ENCODE peak calls at places on chromosomes 3 and 15, in seven cellular contexts. T is fibroblast of villous mesenchyme, Z is AG04450, B is fibroblast of mammary gland, R is Calu3, J is GM12864, C is nephron progenitor cell. K is an unnamed sample.

GRCh38 chr15:52261498-52262242 is 33.9 kb downstream of the MYO5C start:
- DNase-seq in T (peak; percentile 60), Z (peak; percentile 46), B (peak; percentile 67), R (peak; percentile 87), J (peak; percentile 90), C (peak; percentile 49), K (peak; percentile 80)

GRCh38 chr3:28867836-28868235 is 413.0 kb upstream of the RBMS3 start:
- DNase-seq in T (no peak), Z (no peak), B (no peak), R (no peak), J (no peak), C (no peak), K (no peak)

GRCh38 chr3:73069187-73069586 is 7.7 kb downstream of the EBLN2 start:
- DNase-seq in T (no peak), Z (no peak), B (no peak), R (no peak), J (no peak), C (no peak), K (no peak)

GRCh38 chr15:35559683-35560082 is 13.7 kb upstream of the DPH6 start:
- DNase-seq in T (no peak), Z (no peak), B (no peak), R (no peak), J (no peak), C (no peak), K (no peak)

GRCh38 chr15:39172380-39173281 is 408.2 kb upstream of the THBS1 start:
- DNase-seq in T (peak; percentile 75), Z (no peak), B (peak; percentile 24), R (peak; percentile 57), J (no peak), C (no peak), K (peak; percentile 12)

GRCh38 chr15:40092416-40093223 is 16.1 kb downstream of the BMF start:
- DNase-seq in T (peak; percentile 98), Z (peak; percentile 76), B (peak; percentile 92), R (no peak), J (no peak), C (peak; percentile 67), K (no peak)

GRCh38 chr3:157160652-157161480 is 919 bp upstream of the CCNL1 start:
- DNase-seq in T (peak; percentile 97), Z (peak; percentile 85), B (peak; percentile 94), R (peak; percentile 88), J (peak; percentile 49), C (no peak), K (peak; percentile 49)

GRCh38 chr15:51341366-51342248 is at the start of gene GLDN:
- DNase-seq in T (peak; percentile 28), Z (no peak), B (peak; percentile 34), R (peak; percentile 20), J (no peak), C (peak; percentile 68), K (no peak)

GRCh38 chr15:61654918-61655317 is 405.3 kb downstream of the VPS13C start:
- DNase-seq in T (peak; percentile 1), Z (no peak), B (peak; percentile 55), R (no peak), J (no peak), C (no peak), K (no peak)

GRCh38 chr3:23183731-23184130 is 19.4 kb upstream of the UBE2E2 start:
- DNase-seq in T (peak; percentile 59), Z (no peak), B (peak; percentile 56), R (peak; percentile 58), J (no peak), C (peak; percentile 27), K (peak; percentile 18)

GRCh38 chr3:105526349-105527111 is 159.8 kb downstream of the ALCAM start:
- DNase-seq in T (no peak), Z (no peak), B (peak; percentile 49), R (no peak), J (no peak), C (no peak), K (no peak)

GRCh38 chr3:71681224-71681668 is 44.0 kb downstream of the EIF4E3 start:
- DNase-seq in T (peak; percentile 85), Z (peak; percentile 47), B (peak; percentile 86), R (no peak), J (no peak), C (peak; percentile 67), K (peak; percentile 49)

GRCh38 chr3:139466369-139466768 is 9.9 kb downstream of the RBP2 start:
- DNase-seq in T (no peak), Z (no peak), B (no peak), R (no peak), J (no peak), C (no peak), K (no peak)

GRCh38 chr3:161413127-161413854 is 42.0 kb upstream of the SPTSSB start:
- DNase-seq in T (no peak), Z (no peak), B (peak; percentile 57), R (no peak), J (no peak), C (no peak), K (no peak)
- TF ChIP-seq CTCF in T (no peak), Z (no peak), B (no peak), R (no peak), J (no peak), C (no peak), K (peak; percentile 2)

DNA sequence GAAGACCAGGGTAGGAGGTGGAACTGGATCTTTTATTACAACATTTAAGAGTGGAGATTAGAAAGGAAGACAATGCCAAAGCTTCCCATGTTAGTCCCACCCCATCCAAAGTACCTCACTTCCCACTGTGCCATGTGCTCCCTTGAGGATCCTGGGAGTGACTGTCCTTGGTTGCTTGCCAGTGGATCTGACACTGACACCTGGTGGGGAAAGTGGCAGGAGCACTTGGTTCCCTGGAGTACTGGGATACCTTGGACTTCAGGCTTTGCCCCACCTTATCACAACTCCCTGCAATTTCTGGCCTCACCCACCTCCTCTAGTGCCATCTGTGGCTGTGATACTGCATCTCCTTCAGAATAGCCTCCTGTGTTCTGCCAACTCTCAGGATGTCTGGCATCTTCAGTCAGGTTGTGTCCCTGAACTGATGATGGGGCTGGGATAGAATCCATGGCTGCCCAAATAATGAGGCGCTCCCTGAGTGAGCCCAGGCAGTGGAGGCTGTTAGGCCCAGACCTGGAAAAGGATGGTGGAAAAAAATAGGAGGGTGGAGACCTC is 1.3 kb downstream of the ELL3 start:
- DNase-seq in T (peak; percentile 33), Z (no peak), B (peak; percentile 59), R (peak; percentile 49), J (no peak), C (no peak), K (no peak)
- TF ChIP-seq CTCF in T (peak; percentile 34), Z (peak; percentile 34), B (peak; percentile 26), R (no peak), J (no peak), C (peak; percentile 18), K (no peak)

GRCh38 chr3:193774916-193775285 is 181.9 kb downstream of the OPA1 start:
- DNase-seq in T (no peak), Z (no peak), B (no peak), R (no peak), J (no peak), C (no peak), K (no peak)

GRCh38 chr3:193772389-193772788 is 179.4 kb downstream of the OPA1 start:
- DNase-seq in T (no peak), Z (no peak), B (no peak), R (no peak), J (no peak), C (no peak), K (no peak)

GRCh38 chr3:193774272-193774915 is 181.4 kb downstream of the OPA1 start:
- DNase-seq in T (no peak), Z (no peak), B (no peak), R (no peak), J (no peak), C (no peak), K (no peak)

GRCh38 chr3:193771736-193772135 is 178.7 kb downstream of the OPA1 start:
- DNase-seq in T (no peak), Z (no peak), B (no peak), R (no peak), J (no peak), C (peak; percentile 26), K (no peak)

DNA sequence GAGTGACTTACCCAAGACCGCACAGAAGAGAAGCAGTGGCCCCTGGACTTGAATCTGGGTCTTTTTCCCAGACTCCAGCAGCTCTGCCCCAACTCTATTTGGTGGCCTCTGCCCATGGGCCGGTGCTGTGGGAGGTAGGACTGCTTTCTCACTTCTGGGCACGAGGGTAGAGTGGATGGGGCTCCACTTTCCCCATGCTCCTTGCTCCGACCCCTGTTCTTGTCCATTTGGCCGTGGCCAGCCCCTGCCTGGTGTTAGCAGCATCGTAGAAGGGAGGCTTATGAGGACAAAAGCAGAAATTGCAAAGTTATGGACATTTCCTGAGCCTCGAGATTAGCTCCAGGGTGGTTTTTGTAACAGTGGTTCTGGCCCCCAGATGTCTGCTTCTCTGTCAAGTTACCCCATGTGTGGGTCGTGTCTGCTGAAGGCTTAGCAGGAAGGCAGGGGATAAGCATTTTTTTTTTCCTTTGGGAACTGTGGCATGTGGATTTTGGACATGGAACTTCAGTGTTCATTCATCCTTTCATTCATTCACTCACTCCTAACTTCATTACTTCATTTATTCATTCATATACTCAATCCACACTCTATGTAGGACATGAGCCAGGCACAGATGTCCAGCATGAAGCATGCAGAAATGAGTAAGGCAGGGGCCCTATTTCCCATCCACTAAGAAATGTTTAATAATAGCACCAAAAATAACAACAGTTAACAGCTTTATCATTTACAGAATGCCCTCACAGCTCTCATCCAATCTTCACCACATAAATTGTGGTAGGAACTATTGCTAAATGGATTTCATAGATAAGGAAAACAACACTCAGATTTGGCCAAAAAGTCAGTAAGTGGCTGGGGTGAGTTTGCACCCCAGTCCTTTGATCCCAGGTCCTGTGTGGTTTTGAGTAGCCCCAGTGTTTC is 180.5 kb downstream of the OPA1 start:
- DNase-seq in T (no peak), Z (no peak), B (no peak), R (no peak), J (no peak), C (no peak), K (no peak)
- TF ChIP-seq CTCF in T (no peak), Z (no peak), B (no peak), R (no peak), J (no peak), C (no peak), K (no peak)

GRCh38 chr3:27468283-27468886 is 15.8 kb downstream of the SLC4A7 start:
- DNase-seq in T (no peak), Z (no peak), B (no peak), R (no peak), J (no peak), C (no peak), K (no peak)

GRCh38 chr3:27472166-27472565 is 12.0 kb downstream of the SLC4A7 start:
- DNase-seq in T (peak; percentile 55), Z (no peak), B (peak; percentile 76), R (no peak), J (no peak), C (no peak), K (no peak)

GRCh38 chr3:27462228-27462627 is 22.0 kb downstream of the SLC4A7 start:
- DNase-seq in T (no peak), Z (no peak), B (no peak), R (no peak), J (no peak), C (no peak), K (no peak)

GRCh38 chr3:27464646-27465045 is 19.5 kb downstream of the SLC4A7 start:
- DNase-seq in T (peak; percentile 84), Z (no peak), B (no peak), R (no peak), J (no peak), C (no peak), K (no peak)

DNA sequence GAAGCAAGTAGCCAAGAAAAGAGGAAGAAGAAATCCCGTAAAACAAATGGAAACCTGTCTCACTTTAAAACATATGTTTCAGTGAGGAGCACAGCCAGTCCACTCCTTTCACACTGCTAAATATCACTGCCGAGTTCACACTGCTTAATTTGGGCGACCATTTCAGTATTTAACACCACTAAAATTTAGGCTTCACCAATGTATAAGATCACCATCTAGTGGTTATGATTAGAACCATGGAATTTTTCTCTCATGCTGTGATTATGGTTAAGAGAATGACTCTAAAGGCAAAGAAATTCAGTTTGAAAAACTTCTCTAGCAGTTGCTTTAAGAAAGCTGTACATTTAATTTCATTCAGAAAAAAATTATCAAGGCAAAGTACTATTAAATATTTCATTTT is 16.6 kb downstream of the SLC4A7 start:
- DNase-seq in T (peak; percentile 72), Z (no peak), B (peak; percentile 62), R (no peak), J (no peak), C (no peak), K (peak; percentile 48)
- TF ChIP-seq CTCF in T (peak; percentile 64), Z (peak; percentile 65), B (peak; percentile 62), R (no peak), J (peak; percentile 36), C (peak; percentile 12), K (peak; percentile 17)

K was measured in GM20000.